ENCODE peak calls at places on chromosomes 3 and 15, in eight cellular contexts. N is endothelial cell, O is COR-L47, K is foreskin melanocyte, G is NCI-H2081, F is activated T-cell treated with anti-CD3 and anti-CD28 coated beads for 24 hours, H is kidney, Z is EL. V is an unnamed sample.

GRCh38 chr15:28990390-28990789 is 104.6 kb downstream of the APBA2 start:
- DNase-seq in O (no peak), G (no peak), Z (no peak), K (no peak), N (no peak), H (no peak), F (no peak), V (no peak)

GRCh38 chr15:80694624-80695098 is 449 bp upstream of the ABHD17C start:
- DNase-seq in H (no peak), K (peak; percentile 28), G (peak; percentile 29), F (peak; percentile 16), Z (peak; percentile 51), O (no peak), N (peak; percentile 10), V (peak; percentile 33)

GRCh38 chr3:95715137-95715536 is 1099.3 kb upstream of the EPHA6 start:
- DNase-seq in O (no peak), H (no peak), K (no peak), G (peak; percentile 61), Z (no peak), F (no peak), N (no peak), V (no peak)

GRCh38 chr15:98154863-98155262 is 194.4 kb downstream of the ARRDC4 start:
- DNase-seq in Z (peak; percentile 99), H (no peak), F (no peak), O (no peak), N (no peak), G (no peak), K (peak; percentile 80), V (no peak)

GRCh38 chr3:185820973-185821758 is 3.7 kb downstream of the IGF2BP2 start:
- DNase-seq in O (no peak), F (no peak), H (no peak), N (no peak), K (no peak), Z (peak; percentile 93), G (no peak), V (no peak)

GRCh38 chr3:196688349-196688748 is 23.7 kb downstream of the CEP19 start:
- DNase-seq in O (peak; percentile 48), K (no peak), F (no peak), H (no peak), G (peak; percentile 58), Z (peak; percentile 49), N (no peak), V (peak; percentile 73)

GRCh38 chr15:64865126-64865997 is 23.6 kb downstream of the PLEKHO2 start:
- DNase-seq in O (no peak), Z (no peak), F (no peak), H (no peak), N (no peak), K (no peak), G (no peak), V (no peak)

GRCh38 chr3:29759443-29760033 is 478.7 kb downstream of the RBMS3 start:
- DNase-seq in F (no peak), O (peak; percentile 40), G (peak; percentile 62), K (peak; percentile 59), N (no peak), Z (peak; percentile 48), H (no peak), V (peak; percentile 29)

GRCh38 chr15:37585966-37586656 is 348.3 kb upstream of the TMCO5A start:
- DNase-seq in Z (peak; percentile 64), G (no peak), H (no peak), O (no peak), F (no peak), N (no peak), K (no peak), V (no peak)

GRCh38 chr3:99972380-99973104 is 141.8 kb downstream of the FILIP1L start:
- DNase-seq in O (no peak), G (peak; percentile 42), F (no peak), N (no peak), H (no peak), K (no peak), Z (no peak), V (no peak)

GRCh38 chr3:159798951-159799350 is 189.7 kb upstream of the IL12A start:
- DNase-seq in Z (peak; percentile 80), F (no peak), K (no peak), N (no peak), H (no peak), G (no peak), O (no peak), V (no peak)

GRCh38 chr3:72892081-72892763 is 4.4 kb downstream of the GXYLT2 start:
- DNase-seq in H (no peak), N (no peak), K (peak; percentile 89), O (no peak), G (peak; percentile 70), Z (peak; percentile 87), F (no peak), V (peak; percentile 34)

GRCh38 chr3:195821403-195822130 is 9.8 kb upstream of the MUC4 start:
- DNase-seq in H (peak; percentile 52), O (no peak), F (no peak), K (no peak), N (no peak), Z (no peak), G (no peak), V (no peak)

GRCh38 chr3:147415337-147415736 is 6.2 kb downstream of the ZIC1 start:
- DNase-seq in O (no peak), Z (no peak), G (no peak), K (no peak), N (no peak), H (no peak), F (no peak), V (no peak)

GRCh38 chr15:33045066-33045810 is 149.3 kb downstream of the FMN1 start:
- DNase-seq in N (no peak), O (peak; percentile 9), G (no peak), H (peak; percentile 78), F (no peak), Z (no peak), K (no peak), V (no peak)

GRCh38 chr3:14619605-14620004 is 32.0 kb upstream of the CCDC174 start:
- DNase-seq in G (no peak), Z (no peak), K (no peak), F (no peak), N (no peak), O (no peak), H (no peak), V (no peak)

GRCh38 chr15:101264911-101265641 is 12.2 kb downstream of the SELENOS start:
- DNase-seq in Z (no peak), F (no peak), N (no peak), K (no peak), O (no peak), H (no peak), G (no peak), V (no peak)

GRCh38 chr3:71709908-71710511 is 15.2 kb downstream of the EIF4E3 start:
- DNase-seq in K (no peak), F (no peak), G (no peak), Z (no peak), N (no peak), H (no peak), O (no peak), V (no peak)

GRCh38 chr3:32992310-32992686 is 40.9 kb downstream of the CCR4 start:
- DNase-seq in Z (no peak), G (no peak), N (no peak), O (no peak), F (no peak), K (no peak), H (no peak), V (no peak)

GRCh38 chr15:56732135-56732880 is 1.0 kb downstream of the ZNF280D start:
- DNase-seq in H (no peak), N (peak; percentile 2), Z (peak; percentile 41), K (no peak), F (no peak), G (peak; percentile 52), O (no peak), V (peak; percentile 20)

GRCh38 chr3:9704343-9705322 is 1.0 kb downstream of the CPNE9 start:
- DNase-seq in Z (peak; percentile 32), G (peak; percentile 6), H (peak; percentile 79), O (no peak), F (no peak), N (peak; percentile 62), K (peak; percentile 11), V (peak; percentile 46)

GRCh38 chr15:31341501-31342195 is 15.0 kb downstream of the KLF13 start:
- DNase-seq in G (no peak), K (no peak), H (no peak), O (peak; percentile 25), Z (no peak), F (no peak), N (no peak), V (no peak)

GRCh38 chr3:98290916-98291315 is 8.6 kb downstream of the OR5H2 start:
- DNase-seq in O (no peak), Z (no peak), N (no peak), H (no peak), F (no peak), G (no peak), K (no peak), V (no peak)

GRCh38 chr3:157204431-157204830 is 44.5 kb upstream of the CCNL1 start:
- DNase-seq in H (no peak), F (no peak), N (no peak), Z (peak; percentile 47), G (peak; percentile 52), K (peak; percentile 38), O (peak; percentile 45), V (no peak)

GRCh38 chr15:25863067-25863967 is at the start of gene ATP10A:
- DNase-seq in K (peak; percentile 59), G (no peak), F (no peak), N (peak; percentile 27), H (no peak), O (no peak), Z (peak; percentile 66), V (peak; percentile 49)

GRCh38 chr15:73051811-73052678 is at the start of gene NEO1:
- DNase-seq in N (peak; percentile 91), H (peak; percentile 95), G (peak; percentile 84), K (peak; percentile 52), F (peak; percentile 68), Z (peak; percentile 65), O (peak; percentile 67), V (peak; percentile 83)

GRCh38 chr3:159158213-159158612 is 356.4 kb downstream of the MFSD1 start:
- DNase-seq in H (no peak), K (no peak), F (no peak), Z (no peak), G (peak; percentile 50), O (peak; percentile 91), N (no peak), V (no peak)

GRCh38 chr3:68007621-68008226 is 353.3 kb upstream of the SUCLG2 start:
- DNase-seq in H (peak; percentile 70), Z (no peak), O (peak; percentile 65), G (peak; percentile 92), F (peak; percentile 4), K (no peak), N (peak; percentile 43), V (no peak)

GRCh38 chr3:38574411-38575278 is 74.8 kb downstream of the SCN5A start:
- DNase-seq in Z (no peak), K (no peak), G (no peak), O (no peak), H (peak; percentile 16), F (no peak), N (no peak), V (no peak)

GRCh38 chr3:12993623-12994356 is 79.4 kb downstream of the IQSEC1 start:
- DNase-seq in O (no peak), F (no peak), G (no peak), H (no peak), N (peak; percentile 40), K (no peak), Z (peak; percentile 36), V (peak; percentile 43)

GRCh38 chr15:97691799-97692198 is 268.7 kb upstream of the ARRDC4 start:
- DNase-seq in O (no peak), G (peak; percentile 23), K (no peak), F (no peak), Z (no peak), N (no peak), H (no peak), V (no peak)

GRCh38 chr3:126509565-126510322 is 7.8 kb downstream of the UROC1 start:
- DNase-seq in H (peak; percentile 60), F (no peak), O (no peak), G (peak; percentile 32), Z (no peak), N (no peak), K (no peak), V (peak; percentile 11)

GRCh38 chr15:73856458-73857192 is 16.7 kb upstream of the TBC1D21 start:
- DNase-seq in K (no peak), Z (no peak), N (no peak), G (peak; percentile 77), H (no peak), F (no peak), O (peak; percentile 51), V (peak; percentile 46)

GRCh38 chr3:35070088-35070487 is 569.2 kb upstream of the ARPP21 start:
- DNase-seq in N (no peak), O (no peak), K (no peak), F (no peak), G (no peak), H (no peak), Z (no peak), V (no peak)